ENCODE peak calls at places on chromosome 13, in five cellular contexts. One of them, this sample, is unnamed.

GRCh38 chr13:90883592-90883991 is 463.9 kb upstream of the MIR17HG start:
- DNase-seq in body of pancreas: no peak
- DNase-seq in AG04450: no peak
- DNase-seq in lower lobe of right lung: no peak
- DNase-seq in transverse colon: no peak
- DNase-seq in this sample: no peak

GRCh38 chr13:109836629-109837607 is 50.5 kb upstream of the IRS2 start:
- DNase-seq in lower lobe of right lung: no peak
- DNase-seq in transverse colon: peak; percentile 66
- DNase-seq in AG04450: no peak
- DNase-seq in body of pancreas: peak; percentile 65
- DNase-seq in this sample: peak; percentile 34

GRCh38 chr13:46172531-46172991 is 9.4 kb downstream of the LCP1 start:
- DNase-seq in body of pancreas: no peak
- DNase-seq in transverse colon: peak; percentile 41
- DNase-seq in AG04450: no peak
- DNase-seq in lower lobe of right lung: no peak
- DNase-seq in this sample: no peak

GRCh38 chr13:76955236-76955635 is 6.9 kb downstream of the ACOD1 start:
- DNase-seq in body of pancreas: no peak
- DNase-seq in AG04450: no peak
- DNase-seq in lower lobe of right lung: no peak
- DNase-seq in transverse colon: no peak
- DNase-seq in this sample: no peak

GRCh38 chr13:49247722-49248432 is at the start of gene CDADC1:
- DNase-seq in AG04450: peak; percentile 76
- DNase-seq in lower lobe of right lung: peak; percentile 99
- DNase-seq in transverse colon: peak; percentile 98
- DNase-seq in body of pancreas: peak; percentile 99
- DNase-seq in this sample: peak; percentile 76

GRCh38 chr13:73673931-73674330 is 460.3 kb downstream of the KLF12 start:
- DNase-seq in transverse colon: no peak
- DNase-seq in body of pancreas: no peak
- DNase-seq in lower lobe of right lung: no peak
- DNase-seq in AG04450: no peak
- DNase-seq in this sample: no peak

GRCh38 chr13:50576156-50576555 is 267.3 kb downstream of the DLEU7 start:
- DNase-seq in transverse colon: peak; percentile 62
- DNase-seq in body of pancreas: peak; percentile 86
- DNase-seq in AG04450: no peak
- DNase-seq in lower lobe of right lung: peak; percentile 71
- DNase-seq in this sample: no peak

GRCh38 chr13:98495627-98496238 is 81.2 kb downstream of the STK24 start:
- DNase-seq in body of pancreas: no peak
- DNase-seq in AG04450: no peak
- DNase-seq in transverse colon: no peak
- DNase-seq in lower lobe of right lung: no peak
- DNase-seq in this sample: no peak

GRCh38 chr13:75798353-75799245 is 162.5 kb downstream of the LMO7 start:
- DNase-seq in body of pancreas: no peak
- DNase-seq in AG04450: no peak
- DNase-seq in transverse colon: no peak
- DNase-seq in lower lobe of right lung: no peak
- DNase-seq in this sample: no peak

DNA sequence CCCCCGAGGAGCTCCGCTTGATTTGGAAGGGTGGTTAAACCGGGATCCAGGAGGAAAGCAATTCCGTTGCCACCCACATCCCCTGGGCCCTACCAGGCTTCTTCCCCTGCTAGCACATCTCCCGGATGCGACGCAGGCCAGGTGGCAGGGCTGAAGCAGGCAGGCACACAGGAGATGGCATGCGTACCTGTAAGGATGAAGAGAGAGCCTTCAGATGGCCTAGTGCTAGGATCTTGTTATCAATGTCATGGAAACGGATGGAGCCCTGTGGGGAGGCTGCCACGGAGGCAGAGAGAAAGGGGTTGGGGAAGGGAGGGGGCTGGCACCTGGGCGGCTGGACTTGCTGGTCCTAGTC is 8.5 kb upstream of the SOX1 start:
- DNase-seq in lower lobe of right lung: no peak
- DNase-seq in transverse colon: no peak
- DNase-seq in body of pancreas: no peak
- DNase-seq in AG04450: no peak
- DNase-seq in this sample: no peak
- H3K27me3 ChIP-seq in lower lobe of right lung: peaks cover 100% of the 10 kb centered on the region
- H3K27me3 ChIP-seq in transverse colon: peaks cover 100% of the 10 kb centered on the region
- H3K27me3 ChIP-seq in body of pancreas: peaks cover 4% of the 10 kb centered on the region
- H3K27me3 ChIP-seq in AG04450: peaks cover 70% of the 10 kb centered on the region
- H3K27me3 ChIP-seq in this sample: peaks cover 95% of the 10 kb centered on the region

GRCh38 chr13:78589206-78589605 is 14.1 kb downstream of the POU4F1 start:
- DNase-seq in body of pancreas: no peak
- DNase-seq in AG04450: no peak
- DNase-seq in transverse colon: no peak
- DNase-seq in lower lobe of right lung: no peak
- DNase-seq in this sample: no peak
- H3K27me3 ChIP-seq in body of pancreas: no peaks in the 10 kb centered on the region
- H3K27me3 ChIP-seq in AG04450: peaks cover 48% of the 10 kb centered on the region
- H3K27me3 ChIP-seq in transverse colon: peaks cover 100% of the 10 kb centered on the region
- H3K27me3 ChIP-seq in lower lobe of right lung: peaks cover 93% of the 10 kb centered on the region
- H3K27me3 ChIP-seq in this sample: peaks cover 44% of the 10 kb centered on the region

GRCh38 chr13:52838433-52839107 is 9.9 kb downstream of the PCDH8 start:
- DNase-seq in AG04450: no peak
- DNase-seq in transverse colon: no peak
- DNase-seq in body of pancreas: no peak
- DNase-seq in lower lobe of right lung: no peak
- DNase-seq in this sample: no peak

GRCh38 chr13:52835071-52835793 is 13.2 kb downstream of the PCDH8 start:
- DNase-seq in AG04450: no peak
- DNase-seq in transverse colon: no peak
- DNase-seq in body of pancreas: no peak
- DNase-seq in lower lobe of right lung: no peak
- DNase-seq in this sample: no peak

GRCh38 chr13:52840066-52840465 is 8.4 kb downstream of the PCDH8 start:
- DNase-seq in AG04450: no peak
- DNase-seq in body of pancreas: no peak
- DNase-seq in lower lobe of right lung: no peak
- DNase-seq in transverse colon: no peak
- DNase-seq in this sample: no peak

GRCh38 chr13:52833261-52833660 is 15.2 kb downstream of the PCDH8 start:
- DNase-seq in transverse colon: no peak
- DNase-seq in body of pancreas: no peak
- DNase-seq in lower lobe of right lung: no peak
- DNase-seq in AG04450: no peak
- DNase-seq in this sample: no peak

DNA sequence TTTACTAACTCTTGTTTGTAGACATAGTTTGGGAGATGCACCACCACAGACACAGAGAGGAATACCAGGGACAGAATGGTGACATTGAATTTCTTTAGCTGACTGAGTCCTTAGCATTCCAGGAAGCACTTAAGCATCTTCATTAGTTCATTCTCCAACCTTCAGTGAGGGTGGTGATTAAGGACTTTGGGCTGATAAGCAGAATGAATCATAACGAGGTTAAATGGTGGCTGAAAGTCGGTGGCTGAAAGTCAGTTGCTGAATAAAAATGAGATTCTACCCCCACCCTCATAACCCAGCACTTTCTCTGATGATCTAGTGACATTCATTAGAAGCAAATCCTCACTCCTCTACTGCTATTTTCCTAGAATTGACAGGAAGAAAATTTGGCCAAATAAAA is 10.6 kb downstream of the PCDH8 start:
- DNase-seq in body of pancreas: no peak
- DNase-seq in transverse colon: no peak
- DNase-seq in AG04450: no peak
- DNase-seq in lower lobe of right lung: no peak
- DNase-seq in this sample: no peak
- H3K27me3 ChIP-seq in body of pancreas: no peaks in the 10 kb centered on the region
- H3K27me3 ChIP-seq in transverse colon: peaks cover 28% of the 10 kb centered on the region
- H3K27me3 ChIP-seq in AG04450: no peaks in the 10 kb centered on the region
- H3K27me3 ChIP-seq in lower lobe of right lung: peaks cover 44% of the 10 kb centered on the region
- H3K27me3 ChIP-seq in this sample: peaks cover 2% of the 10 kb centered on the region

DNA sequence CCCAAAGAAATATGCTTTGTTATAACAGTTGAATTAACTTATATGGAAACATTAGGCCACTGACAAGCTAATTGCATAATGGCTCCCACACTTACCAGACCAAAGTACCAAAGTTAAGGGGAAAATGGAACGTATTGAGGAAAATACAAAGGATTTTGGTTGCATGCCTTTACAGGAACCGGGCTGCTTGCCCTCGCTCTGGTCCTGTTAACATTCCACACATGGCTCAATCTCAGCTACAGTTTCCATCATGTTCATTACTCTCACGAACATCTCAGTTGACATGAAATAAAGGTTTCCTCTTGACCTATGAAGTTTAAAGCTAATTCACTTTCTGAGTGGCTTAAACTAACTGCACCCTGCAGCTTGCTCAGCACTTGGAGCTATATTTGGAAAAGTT is 220.7 kb upstream of the RXFP2 start:
- DNase-seq in body of pancreas: no peak
- DNase-seq in AG04450: no peak
- DNase-seq in lower lobe of right lung: no peak
- DNase-seq in transverse colon: no peak
- DNase-seq in this sample: no peak
- H3K27me3 ChIP-seq in body of pancreas: no peaks in the 10 kb centered on the region
- H3K27me3 ChIP-seq in AG04450: peaks cover 4% of the 10 kb centered on the region
- H3K27me3 ChIP-seq in lower lobe of right lung: no peaks in the 10 kb centered on the region
- H3K27me3 ChIP-seq in transverse colon: no peaks in the 10 kb centered on the region
- H3K27me3 ChIP-seq in this sample: no peaks in the 10 kb centered on the region

GRCh38 chr13:37102896-37103295 is 2.6 kb downstream of the CSNK1A1L start:
- DNase-seq in transverse colon: no peak
- DNase-seq in lower lobe of right lung: no peak
- DNase-seq in body of pancreas: no peak
- DNase-seq in AG04450: no peak
- DNase-seq in this sample: no peak
- H3K27me3 ChIP-seq in transverse colon: no peaks in the 10 kb centered on the region
- H3K27me3 ChIP-seq in lower lobe of right lung: peaks cover 5% of the 10 kb centered on the region
- H3K27me3 ChIP-seq in body of pancreas: no peaks in the 10 kb centered on the region
- H3K27me3 ChIP-seq in AG04450: no peaks in the 10 kb centered on the region
- H3K27me3 ChIP-seq in this sample: no peaks in the 10 kb centered on the region